ENCODE peak calls at places on chromosomes 7 and 10, in ten cellular contexts. One of them, this sample, is unnamed.

GRCh38 chr10:27820637-27821036 is 75.0 kb upstream of the MKX start:
- DNase-seq in fibroblast of pulmonary artery: no peak
- DNase-seq in activated CD8-positive, alpha-beta memory T cell treated with anti-CD3 and anti-CD28 coated beads for 24 hours: no peak
- DNase-seq in cardiac septum: no peak
- DNase-seq in renal cortical epithelial cell: no peak
- DNase-seq in NCI-H1105 treated with DMSO at 0.1 percent for 48 hours: no peak
- DNase-seq in heart right ventricle: no peak
- DNase-seq in activated CD4-positive, alpha-beta T cell treated with anti-CD3 and anti-CD28 coated beads, Interleukin-2, amount 50 U/mL, for 1 hour: no peak
- DNase-seq in stimulated activated CD4-positive, alpha-beta T cell treated with anti-CD3 and anti-CD28 coated beads, Interleukin-15, amount 100 ng/mL, for 24 hours: no peak
- DNase-seq in AG09309: no peak
- DNase-seq in this sample: no peak

GRCh38 chr10:126634915-126635314 is 35.6 kb downstream of the C10orf90 start:
- DNase-seq in fibroblast of pulmonary artery: no peak
- DNase-seq in activated CD8-positive, alpha-beta memory T cell treated with anti-CD3 and anti-CD28 coated beads for 24 hours: no peak
- DNase-seq in cardiac septum: no peak
- DNase-seq in renal cortical epithelial cell: peak; percentile 79
- DNase-seq in NCI-H1105 treated with DMSO at 0.1 percent for 48 hours: no peak
- DNase-seq in heart right ventricle: no peak
- DNase-seq in activated CD4-positive, alpha-beta T cell treated with anti-CD3 and anti-CD28 coated beads, Interleukin-2, amount 50 U/mL, for 1 hour: no peak
- DNase-seq in stimulated activated CD4-positive, alpha-beta T cell treated with anti-CD3 and anti-CD28 coated beads, Interleukin-15, amount 100 ng/mL, for 24 hours: no peak
- DNase-seq in AG09309: peak; percentile 88
- DNase-seq in this sample: no peak

GRCh38 chr10:78053201-78053868 is 19.7 kb downstream of the RPS24 start:
- DNase-seq in fibroblast of pulmonary artery: peak; percentile 57
- DNase-seq in activated CD8-positive, alpha-beta memory T cell treated with anti-CD3 and anti-CD28 coated beads for 24 hours: no peak
- DNase-seq in cardiac septum: no peak
- DNase-seq in renal cortical epithelial cell: no peak
- DNase-seq in NCI-H1105 treated with DMSO at 0.1 percent for 48 hours: no peak
- DNase-seq in heart right ventricle: no peak
- DNase-seq in activated CD4-positive, alpha-beta T cell treated with anti-CD3 and anti-CD28 coated beads, Interleukin-2, amount 50 U/mL, for 1 hour: no peak
- DNase-seq in stimulated activated CD4-positive, alpha-beta T cell treated with anti-CD3 and anti-CD28 coated beads, Interleukin-15, amount 100 ng/mL, for 24 hours: no peak
- DNase-seq in AG09309: peak; percentile 49
- DNase-seq in this sample: no peak

GRCh38 chr10:87838650-87839049 is 20.6 kb upstream of the ATAD1 start:
- DNase-seq in fibroblast of pulmonary artery: no peak
- DNase-seq in activated CD8-positive, alpha-beta memory T cell treated with anti-CD3 and anti-CD28 coated beads for 24 hours: no peak
- DNase-seq in cardiac septum: no peak
- DNase-seq in renal cortical epithelial cell: no peak
- DNase-seq in NCI-H1105 treated with DMSO at 0.1 percent for 48 hours: no peak
- DNase-seq in heart right ventricle: no peak
- DNase-seq in activated CD4-positive, alpha-beta T cell treated with anti-CD3 and anti-CD28 coated beads, Interleukin-2, amount 50 U/mL, for 1 hour: no peak
- DNase-seq in stimulated activated CD4-positive, alpha-beta T cell treated with anti-CD3 and anti-CD28 coated beads, Interleukin-15, amount 100 ng/mL, for 24 hours: no peak
- DNase-seq in AG09309: no peak
- DNase-seq in this sample: no peak

GRCh38 chr7:43479042-43479441 is 103.9 kb upstream of the STK17A start:
- DNase-seq in fibroblast of pulmonary artery: no peak
- DNase-seq in activated CD8-positive, alpha-beta memory T cell treated with anti-CD3 and anti-CD28 coated beads for 24 hours: no peak
- DNase-seq in cardiac septum: no peak
- DNase-seq in renal cortical epithelial cell: no peak
- DNase-seq in NCI-H1105 treated with DMSO at 0.1 percent for 48 hours: no peak
- DNase-seq in heart right ventricle: no peak
- DNase-seq in activated CD4-positive, alpha-beta T cell treated with anti-CD3 and anti-CD28 coated beads, Interleukin-2, amount 50 U/mL, for 1 hour: no peak
- DNase-seq in stimulated activated CD4-positive, alpha-beta T cell treated with anti-CD3 and anti-CD28 coated beads, Interleukin-15, amount 100 ng/mL, for 24 hours: no peak
- DNase-seq in AG09309: no peak
- DNase-seq in this sample: no peak

GRCh38 chr7:129169171-129169643 is 19.2 kb upstream of the SMO start:
- DNase-seq in fibroblast of pulmonary artery: no peak
- DNase-seq in activated CD8-positive, alpha-beta memory T cell treated with anti-CD3 and anti-CD28 coated beads for 24 hours: peak; percentile 80
- DNase-seq in cardiac septum: no peak
- DNase-seq in renal cortical epithelial cell: no peak
- DNase-seq in NCI-H1105 treated with DMSO at 0.1 percent for 48 hours: peak; percentile 47
- DNase-seq in heart right ventricle: peak; percentile 68
- DNase-seq in activated CD4-positive, alpha-beta T cell treated with anti-CD3 and anti-CD28 coated beads, Interleukin-2, amount 50 U/mL, for 1 hour: peak; percentile 9
- DNase-seq in stimulated activated CD4-positive, alpha-beta T cell treated with anti-CD3 and anti-CD28 coated beads, Interleukin-15, amount 100 ng/mL, for 24 hours: peak; percentile 67
- DNase-seq in AG09309: no peak
- DNase-seq in this sample: peak; percentile 36

GRCh38 chr10:6583447-6583846 is 3.4 kb upstream of the PRKCQ start:
- DNase-seq in fibroblast of pulmonary artery: no peak
- DNase-seq in activated CD8-positive, alpha-beta memory T cell treated with anti-CD3 and anti-CD28 coated beads for 24 hours: peak; percentile 92
- DNase-seq in cardiac septum: no peak
- DNase-seq in renal cortical epithelial cell: no peak
- DNase-seq in NCI-H1105 treated with DMSO at 0.1 percent for 48 hours: no peak
- DNase-seq in heart right ventricle: no peak
- DNase-seq in activated CD4-positive, alpha-beta T cell treated with anti-CD3 and anti-CD28 coated beads, Interleukin-2, amount 50 U/mL, for 1 hour: peak; percentile 53
- DNase-seq in stimulated activated CD4-positive, alpha-beta T cell treated with anti-CD3 and anti-CD28 coated beads, Interleukin-15, amount 100 ng/mL, for 24 hours: peak; percentile 86
- DNase-seq in AG09309: no peak
- DNase-seq in this sample: peak; percentile 58

GRCh38 chr7:8070451-8071180 is 102.0 kb downstream of the GLCCI1 start:
- DNase-seq in fibroblast of pulmonary artery: no peak
- DNase-seq in activated CD8-positive, alpha-beta memory T cell treated with anti-CD3 and anti-CD28 coated beads for 24 hours: no peak
- DNase-seq in cardiac septum: no peak
- DNase-seq in renal cortical epithelial cell: no peak
- DNase-seq in NCI-H1105 treated with DMSO at 0.1 percent for 48 hours: no peak
- DNase-seq in heart right ventricle: no peak
- DNase-seq in activated CD4-positive, alpha-beta T cell treated with anti-CD3 and anti-CD28 coated beads, Interleukin-2, amount 50 U/mL, for 1 hour: no peak
- DNase-seq in stimulated activated CD4-positive, alpha-beta T cell treated with anti-CD3 and anti-CD28 coated beads, Interleukin-15, amount 100 ng/mL, for 24 hours: no peak
- DNase-seq in AG09309: no peak
- DNase-seq in this sample: no peak

GRCh38 chr10:133009218-133009954 is 67.0 kb upstream of the CFAP46 start:
- DNase-seq in fibroblast of pulmonary artery: no peak
- DNase-seq in activated CD8-positive, alpha-beta memory T cell treated with anti-CD3 and anti-CD28 coated beads for 24 hours: no peak
- DNase-seq in cardiac septum: peak; percentile 88
- DNase-seq in renal cortical epithelial cell: peak; percentile 16
- DNase-seq in NCI-H1105 treated with DMSO at 0.1 percent for 48 hours: no peak
- DNase-seq in heart right ventricle: peak; percentile 72
- DNase-seq in activated CD4-positive, alpha-beta T cell treated with anti-CD3 and anti-CD28 coated beads, Interleukin-2, amount 50 U/mL, for 1 hour: no peak
- DNase-seq in stimulated activated CD4-positive, alpha-beta T cell treated with anti-CD3 and anti-CD28 coated beads, Interleukin-15, amount 100 ng/mL, for 24 hours: no peak
- DNase-seq in AG09309: no peak
- DNase-seq in this sample: no peak

GRCh38 chr10:16854623-16855022 is 37.4 kb upstream of the RSU1 start:
- DNase-seq in fibroblast of pulmonary artery: peak; percentile 33
- DNase-seq in activated CD8-positive, alpha-beta memory T cell treated with anti-CD3 and anti-CD28 coated beads for 24 hours: no peak
- DNase-seq in cardiac septum: no peak
- DNase-seq in renal cortical epithelial cell: peak; percentile 88
- DNase-seq in NCI-H1105 treated with DMSO at 0.1 percent for 48 hours: no peak
- DNase-seq in heart right ventricle: no peak
- DNase-seq in activated CD4-positive, alpha-beta T cell treated with anti-CD3 and anti-CD28 coated beads, Interleukin-2, amount 50 U/mL, for 1 hour: no peak
- DNase-seq in stimulated activated CD4-positive, alpha-beta T cell treated with anti-CD3 and anti-CD28 coated beads, Interleukin-15, amount 100 ng/mL, for 24 hours: no peak
- DNase-seq in AG09309: no peak
- DNase-seq in this sample: no peak

GRCh38 chr10:71454347-71454746 is 57.6 kb downstream of the CDH23 start:
- DNase-seq in fibroblast of pulmonary artery: no peak
- DNase-seq in activated CD8-positive, alpha-beta memory T cell treated with anti-CD3 and anti-CD28 coated beads for 24 hours: no peak
- DNase-seq in cardiac septum: no peak
- DNase-seq in renal cortical epithelial cell: no peak
- DNase-seq in NCI-H1105 treated with DMSO at 0.1 percent for 48 hours: no peak
- DNase-seq in heart right ventricle: no peak
- DNase-seq in activated CD4-positive, alpha-beta T cell treated with anti-CD3 and anti-CD28 coated beads, Interleukin-2, amount 50 U/mL, for 1 hour: no peak
- DNase-seq in stimulated activated CD4-positive, alpha-beta T cell treated with anti-CD3 and anti-CD28 coated beads, Interleukin-15, amount 100 ng/mL, for 24 hours: no peak
- DNase-seq in AG09309: no peak
- DNase-seq in this sample: no peak

GRCh38 chr10:86106616-86107015 is 260.0 kb downstream of the GRID1 start:
- DNase-seq in fibroblast of pulmonary artery: no peak
- DNase-seq in activated CD8-positive, alpha-beta memory T cell treated with anti-CD3 and anti-CD28 coated beads for 24 hours: no peak
- DNase-seq in cardiac septum: peak; percentile 43
- DNase-seq in renal cortical epithelial cell: no peak
- DNase-seq in NCI-H1105 treated with DMSO at 0.1 percent for 48 hours: no peak
- DNase-seq in heart right ventricle: no peak
- DNase-seq in activated CD4-positive, alpha-beta T cell treated with anti-CD3 and anti-CD28 coated beads, Interleukin-2, amount 50 U/mL, for 1 hour: no peak
- DNase-seq in stimulated activated CD4-positive, alpha-beta T cell treated with anti-CD3 and anti-CD28 coated beads, Interleukin-15, amount 100 ng/mL, for 24 hours: no peak
- DNase-seq in AG09309: no peak
- DNase-seq in this sample: no peak

GRCh38 chr7:31882187-31882586 is 188.0 kb downstream of the PDE1C start:
- DNase-seq in fibroblast of pulmonary artery: peak; percentile 4
- DNase-seq in activated CD8-positive, alpha-beta memory T cell treated with anti-CD3 and anti-CD28 coated beads for 24 hours: no peak
- DNase-seq in cardiac septum: peak; percentile 89
- DNase-seq in renal cortical epithelial cell: peak; percentile 11
- DNase-seq in NCI-H1105 treated with DMSO at 0.1 percent for 48 hours: no peak
- DNase-seq in heart right ventricle: peak; percentile 58
- DNase-seq in activated CD4-positive, alpha-beta T cell treated with anti-CD3 and anti-CD28 coated beads, Interleukin-2, amount 50 U/mL, for 1 hour: no peak
- DNase-seq in stimulated activated CD4-positive, alpha-beta T cell treated with anti-CD3 and anti-CD28 coated beads, Interleukin-15, amount 100 ng/mL, for 24 hours: no peak
- DNase-seq in AG09309: no peak
- DNase-seq in this sample: no peak

GRCh38 chr10:80051993-80052392 is 26.5 kb upstream of the TMEM254 start:
- DNase-seq in fibroblast of pulmonary artery: peak; percentile 4
- DNase-seq in activated CD8-positive, alpha-beta memory T cell treated with anti-CD3 and anti-CD28 coated beads for 24 hours: no peak
- DNase-seq in cardiac septum: no peak
- DNase-seq in renal cortical epithelial cell: no peak
- DNase-seq in NCI-H1105 treated with DMSO at 0.1 percent for 48 hours: no peak
- DNase-seq in heart right ventricle: no peak
- DNase-seq in activated CD4-positive, alpha-beta T cell treated with anti-CD3 and anti-CD28 coated beads, Interleukin-2, amount 50 U/mL, for 1 hour: no peak
- DNase-seq in stimulated activated CD4-positive, alpha-beta T cell treated with anti-CD3 and anti-CD28 coated beads, Interleukin-15, amount 100 ng/mL, for 24 hours: no peak
- DNase-seq in AG09309: no peak
- DNase-seq in this sample: no peak

GRCh38 chr7:132255084-132255483 is 321.2 kb downstream of the PLXNA4 start:
- DNase-seq in fibroblast of pulmonary artery: no peak
- DNase-seq in activated CD8-positive, alpha-beta memory T cell treated with anti-CD3 and anti-CD28 coated beads for 24 hours: no peak
- DNase-seq in cardiac septum: peak; percentile 43
- DNase-seq in renal cortical epithelial cell: no peak
- DNase-seq in NCI-H1105 treated with DMSO at 0.1 percent for 48 hours: no peak
- DNase-seq in heart right ventricle: no peak
- DNase-seq in activated CD4-positive, alpha-beta T cell treated with anti-CD3 and anti-CD28 coated beads, Interleukin-2, amount 50 U/mL, for 1 hour: no peak
- DNase-seq in stimulated activated CD4-positive, alpha-beta T cell treated with anti-CD3 and anti-CD28 coated beads, Interleukin-15, amount 100 ng/mL, for 24 hours: no peak
- DNase-seq in AG09309: no peak
- DNase-seq in this sample: no peak

GRCh38 chr10:120328647-120329046 is 128.4 kb upstream of the PLPP4 start:
- DNase-seq in fibroblast of pulmonary artery: no peak
- DNase-seq in activated CD8-positive, alpha-beta memory T cell treated with anti-CD3 and anti-CD28 coated beads for 24 hours: no peak
- DNase-seq in cardiac septum: no peak
- DNase-seq in renal cortical epithelial cell: no peak
- DNase-seq in NCI-H1105 treated with DMSO at 0.1 percent for 48 hours: no peak
- DNase-seq in heart right ventricle: no peak
- DNase-seq in activated CD4-positive, alpha-beta T cell treated with anti-CD3 and anti-CD28 coated beads, Interleukin-2, amount 50 U/mL, for 1 hour: no peak
- DNase-seq in stimulated activated CD4-positive, alpha-beta T cell treated with anti-CD3 and anti-CD28 coated beads, Interleukin-15, amount 100 ng/mL, for 24 hours: no peak
- DNase-seq in AG09309: no peak
- DNase-seq in this sample: no peak

GRCh38 chr10:77037735-77038411 is 599.7 kb downstream of the KCNMA1 start:
- DNase-seq in fibroblast of pulmonary artery: no peak
- DNase-seq in activated CD8-positive, alpha-beta memory T cell treated with anti-CD3 and anti-CD28 coated beads for 24 hours: no peak
- DNase-seq in cardiac septum: no peak
- DNase-seq in renal cortical epithelial cell: no peak
- DNase-seq in NCI-H1105 treated with DMSO at 0.1 percent for 48 hours: peak; percentile 76
- DNase-seq in heart right ventricle: no peak
- DNase-seq in activated CD4-positive, alpha-beta T cell treated with anti-CD3 and anti-CD28 coated beads, Interleukin-2, amount 50 U/mL, for 1 hour: no peak
- DNase-seq in stimulated activated CD4-positive, alpha-beta T cell treated with anti-CD3 and anti-CD28 coated beads, Interleukin-15, amount 100 ng/mL, for 24 hours: no peak
- DNase-seq in AG09309: no peak
- DNase-seq in this sample: no peak

GRCh38 chr10:4807803-4808507 is 18.1 kb upstream of the AKR1E2 start:
- DNase-seq in fibroblast of pulmonary artery: peak; percentile 94
- DNase-seq in activated CD8-positive, alpha-beta memory T cell treated with anti-CD3 and anti-CD28 coated beads for 24 hours: no peak
- DNase-seq in cardiac septum: no peak
- DNase-seq in renal cortical epithelial cell: peak; percentile 94
- DNase-seq in NCI-H1105 treated with DMSO at 0.1 percent for 48 hours: no peak
- DNase-seq in heart right ventricle: no peak
- DNase-seq in activated CD4-positive, alpha-beta T cell treated with anti-CD3 and anti-CD28 coated beads, Interleukin-2, amount 50 U/mL, for 1 hour: no peak
- DNase-seq in stimulated activated CD4-positive, alpha-beta T cell treated with anti-CD3 and anti-CD28 coated beads, Interleukin-15, amount 100 ng/mL, for 24 hours: no peak
- DNase-seq in AG09309: peak; percentile 52
- DNase-seq in this sample: no peak

GRCh38 chr7:151115836-151116418 is 29.7 kb downstream of the AGAP3 start:
- DNase-seq in fibroblast of pulmonary artery: no peak
- DNase-seq in activated CD8-positive, alpha-beta memory T cell treated with anti-CD3 and anti-CD28 coated beads for 24 hours: no peak
- DNase-seq in cardiac septum: no peak
- DNase-seq in renal cortical epithelial cell: peak; percentile 49
- DNase-seq in NCI-H1105 treated with DMSO at 0.1 percent for 48 hours: no peak
- DNase-seq in heart right ventricle: no peak
- DNase-seq in activated CD4-positive, alpha-beta T cell treated with anti-CD3 and anti-CD28 coated beads, Interleukin-2, amount 50 U/mL, for 1 hour: no peak
- DNase-seq in stimulated activated CD4-positive, alpha-beta T cell treated with anti-CD3 and anti-CD28 coated beads, Interleukin-15, amount 100 ng/mL, for 24 hours: peak; percentile 23
- DNase-seq in AG09309: no peak
- DNase-seq in this sample: no peak

GRCh38 chr7:66699998-66700397 is 40.5 kb upstream of the RABGEF1 start:
- DNase-seq in fibroblast of pulmonary artery: no peak
- DNase-seq in activated CD8-positive, alpha-beta memory T cell treated with anti-CD3 and anti-CD28 coated beads for 24 hours: no peak
- DNase-seq in cardiac septum: no peak
- DNase-seq in renal cortical epithelial cell: no peak
- DNase-seq in NCI-H1105 treated with DMSO at 0.1 percent for 48 hours: no peak
- DNase-seq in heart right ventricle: peak; percentile 52
- DNase-seq in activated CD4-positive, alpha-beta T cell treated with anti-CD3 and anti-CD28 coated beads, Interleukin-2, amount 50 U/mL, for 1 hour: no peak
- DNase-seq in stimulated activated CD4-positive, alpha-beta T cell treated with anti-CD3 and anti-CD28 coated beads, Interleukin-15, amount 100 ng/mL, for 24 hours: no peak
- DNase-seq in AG09309: no peak
- DNase-seq in this sample: no peak

GRCh38 chr10:77602231-77602912 is 35.2 kb downstream of the KCNMA1 start:
- DNase-seq in fibroblast of pulmonary artery: no peak
- DNase-seq in activated CD8-positive, alpha-beta memory T cell treated with anti-CD3 and anti-CD28 coated beads for 24 hours: no peak
- DNase-seq in cardiac septum: no peak
- DNase-seq in renal cortical epithelial cell: no peak
- DNase-seq in NCI-H1105 treated with DMSO at 0.1 percent for 48 hours: no peak
- DNase-seq in heart right ventricle: no peak
- DNase-seq in activated CD4-positive, alpha-beta T cell treated with anti-CD3 and anti-CD28 coated beads, Interleukin-2, amount 50 U/mL, for 1 hour: no peak
- DNase-seq in stimulated activated CD4-positive, alpha-beta T cell treated with anti-CD3 and anti-CD28 coated beads, Interleukin-15, amount 100 ng/mL, for 24 hours: no peak
- DNase-seq in AG09309: no peak
- DNase-seq in this sample: no peak

GRCh38 chr7:121313220-121313792 is 15.5 kb upstream of the WNT16 start:
- DNase-seq in fibroblast of pulmonary artery: no peak
- DNase-seq in activated CD8-positive, alpha-beta memory T cell treated with anti-CD3 and anti-CD28 coated beads for 24 hours: no peak
- DNase-seq in cardiac septum: no peak
- DNase-seq in renal cortical epithelial cell: peak; percentile 76
- DNase-seq in NCI-H1105 treated with DMSO at 0.1 percent for 48 hours: no peak
- DNase-seq in heart right ventricle: no peak
- DNase-seq in activated CD4-positive, alpha-beta T cell treated with anti-CD3 and anti-CD28 coated beads, Interleukin-2, amount 50 U/mL, for 1 hour: no peak
- DNase-seq in stimulated activated CD4-positive, alpha-beta T cell treated with anti-CD3 and anti-CD28 coated beads, Interleukin-15, amount 100 ng/mL, for 24 hours: no peak
- DNase-seq in AG09309: no peak
- DNase-seq in this sample: no peak

GRCh38 chr10:44376504-44377099 is 8.3 kb downstream of the CXCL12 start:
- DNase-seq in fibroblast of pulmonary artery: no peak
- DNase-seq in activated CD8-positive, alpha-beta memory T cell treated with anti-CD3 and anti-CD28 coated beads for 24 hours: no peak
- DNase-seq in cardiac septum: no peak
- DNase-seq in renal cortical epithelial cell: peak; percentile 22
- DNase-seq in NCI-H1105 treated with DMSO at 0.1 percent for 48 hours: no peak
- DNase-seq in heart right ventricle: no peak
- DNase-seq in activated CD4-positive, alpha-beta T cell treated with anti-CD3 and anti-CD28 coated beads, Interleukin-2, amount 50 U/mL, for 1 hour: no peak
- DNase-seq in stimulated activated CD4-positive, alpha-beta T cell treated with anti-CD3 and anti-CD28 coated beads, Interleukin-15, amount 100 ng/mL, for 24 hours: no peak
- DNase-seq in AG09309: no peak
- DNase-seq in this sample: no peak

GRCh38 chr10:120813085-120813484 is 38.1 kb upstream of the WDR11 start:
- DNase-seq in fibroblast of pulmonary artery: no peak
- DNase-seq in activated CD8-positive, alpha-beta memory T cell treated with anti-CD3 and anti-CD28 coated beads for 24 hours: no peak
- DNase-seq in cardiac septum: no peak
- DNase-seq in renal cortical epithelial cell: no peak
- DNase-seq in NCI-H1105 treated with DMSO at 0.1 percent for 48 hours: no peak
- DNase-seq in heart right ventricle: no peak
- DNase-seq in activated CD4-positive, alpha-beta T cell treated with anti-CD3 and anti-CD28 coated beads, Interleukin-2, amount 50 U/mL, for 1 hour: no peak
- DNase-seq in stimulated activated CD4-positive, alpha-beta T cell treated with anti-CD3 and anti-CD28 coated beads, Interleukin-15, amount 100 ng/mL, for 24 hours: no peak
- DNase-seq in AG09309: no peak
- DNase-seq in this sample: no peak

This sample was measured in activated gamma-delta T cell treated with Interleukin-2 at 50 U/mL for 16 hours.